ENCODE peak calls at places on chromosomes 12 and 14, in nine cellular contexts. P is Daoy; T is HFF-Myc; R is anterior cingulate cortex; O is mucosa of descending colon; J is H4; N is smooth muscle cell of the brain vasculature; A is stimulated activated CD8-positive, alpha-beta memory T cell treated with anti-CD3 and anti-CD28 coated beads, Interleukin-4, amount 100 ng/mL, for 4 hours; B is CD8-positive, alpha-beta memory T cell. I is an unnamed sample.

GRCh38 chr14:97788364-97788763 is 991.2 kb downstream of the VRK1 start:
- DNase-seq in P (no peak), T (no peak), R (no peak), O (no peak), J (no peak), N (no peak), A (no peak), B (no peak), I (no peak)

GRCh38 chr12:42326466-42327226 is 679 bp downstream of the PPHLN1 start:
- DNase-seq in P (peak), T (no peak), R (no peak), O (peak), J (no peak), N (no peak), A (no peak), B (no peak), I (no peak)

GRCh38 chr12:106446429-106447092 is 89.0 kb downstream of the POLR3B start:
- DNase-seq in P (no peak), T (no peak), R (no peak), O (no peak), J (no peak), N (no peak), A (no peak), B (no peak), I (no peak)

GRCh38 chr14:103196716-103197115 is 73.5 kb downstream of the TNFAIP2 start:
- DNase-seq in P (no peak), T (no peak), R (no peak), O (no peak), J (no peak), N (no peak), A (no peak), B (no peak), I (no peak)

GRCh38 chr12:130016194-130016593 is 112.4 kb upstream of the TMEM132D start:
- DNase-seq in P (peak), T (no peak), R (no peak), O (no peak), J (no peak), N (no peak), A (no peak), B (no peak), I (no peak)

GRCh38 chr12:20483776-20484175 is 115.4 kb downstream of the PDE3A start:
- DNase-seq in P (no peak), T (no peak), R (no peak), O (no peak), J (no peak), N (no peak), A (no peak), B (no peak), I (no peak)

GRCh38 chr12:50573271-50573670 is 68.5 kb downstream of the DIP2B start:
- DNase-seq in P (no peak), T (no peak), R (no peak), O (no peak), J (no peak), N (no peak), A (no peak), B (no peak), I (no peak)

GRCh38 chr12:75977952-75978671 is 53.5 kb downstream of the PHLDA1 start:
- DNase-seq in P (peak), T (peak), R (no peak), O (no peak), J (peak), N (peak), A (peak), B (peak), I (peak)

GRCh38 chr14:95156153-95156764 is 1.1 kb downstream of the DICER1 start:
- DNase-seq in P (peak), T (no peak), R (no peak), O (no peak), J (no peak), N (no peak), A (no peak), B (no peak), I (no peak)

GRCh38 chr12:124565071-124565491 is 2.3 kb downstream of the NCOR2 start:
- DNase-seq in P (peak), T (no peak), R (no peak), O (peak), J (no peak), N (no peak), A (no peak), B (no peak), I (peak)